ENCODE peak calls at places on chromosomes 1 and 21, in nine cellular contexts. E is cardiac muscle cell; F is endothelial cell; H is AG09309; J is RPMI7951; L is HCT116; C is activated CD4-positive, alpha-beta memory T cell treated with anti-CD3 and anti-CD28 coated beads for 36 hours; W is RWPE1; D is HTR-8/SVneo. Y is an unnamed sample.

GRCh38 chr1:4263699-4264098 is 363.6 kb upstream of the C1orf174 start:
- DNase-seq in E (no peak), C (no peak), W (no peak), H (no peak), D (no peak), F (no peak), J (no peak), L (no peak), Y (no peak)

GRCh38 chr21:44938976-44939531 is 775 bp upstream of the SLX9 start:
- DNase-seq in C (no peak), E (no peak), F (no peak), H (no peak), J (no peak), L (no peak), W (no peak), D (no peak), Y (no peak)

GRCh38 chr1:94729287-94729686 is 90.9 kb upstream of the SLC44A3 start:
- DNase-seq in H (peak; percentile 67), L (no peak), W (no peak), F (no peak), C (no peak), E (peak; percentile 89), D (peak; percentile 21), J (peak; percentile 94), Y (peak; percentile 67)

GRCh38 chr1:1318131-1318652 is 6.3 kb downstream of the INTS11 start:
- DNase-seq in D (peak; percentile 49), E (peak; percentile 96), F (no peak), W (no peak), J (peak; percentile 94), H (peak; percentile 78), C (no peak), L (peak; percentile 65), Y (peak; percentile 93)

GRCh38 chr1:41353744-41354143 is 7.5 kb upstream of the FOXO6 start:
- DNase-seq in E (peak; percentile 34), J (peak; percentile 89), W (no peak), F (no peak), C (no peak), D (no peak), L (no peak), H (no peak), Y (no peak)

GRCh38 chr1:228884615-228885566 is 149.6 kb downstream of the RHOU start:
- DNase-seq in J (no peak), D (no peak), E (no peak), H (no peak), W (no peak), F (no peak), C (no peak), L (no peak), Y (no peak)

GRCh38 chr1:76083189-76083588 is 8.6 kb downstream of the ST6GALNAC3 start:
- DNase-seq in F (no peak), C (no peak), H (no peak), E (no peak), D (no peak), J (no peak), W (no peak), L (no peak), Y (no peak)

GRCh38 chr1:31401241-31401640 is 11.8 kb upstream of the SERINC2 start:
- DNase-seq in D (no peak), L (no peak), J (no peak), W (no peak), E (peak; percentile 26), H (no peak), F (no peak), C (no peak), Y (no peak)

GRCh38 chr1:51044834-51045233 is 57.2 kb upstream of the C1orf185 start:
- DNase-seq in C (no peak), D (no peak), H (no peak), J (peak; percentile 16), W (peak; percentile 17), L (no peak), E (peak; percentile 31), F (no peak), Y (no peak)

GRCh38 chr1:67261646-67262045 is 46.0 kb upstream of the IL12RB2 start:
- DNase-seq in D (no peak), J (no peak), W (no peak), C (peak; percentile 49), H (no peak), F (no peak), E (peak; percentile 5), L (no peak), Y (no peak)

GRCh38 chr1:231694081-231694443 is 67.5 kb downstream of the DISC1 start:
- DNase-seq in L (no peak), W (no peak), F (no peak), E (no peak), H (no peak), C (no peak), D (no peak), J (no peak), Y (no peak)

GRCh38 chr1:22317231-22317919 is 134.3 kb upstream of the ZBTB40 start:
- DNase-seq in C (peak; percentile 25), J (no peak), F (peak; percentile 73), L (peak; percentile 6), E (peak; percentile 20), H (no peak), D (peak; percentile 33), W (peak; percentile 31), Y (no peak)

GRCh38 chr1:4854379-4854778 is 200.0 kb downstream of the AJAP1 start:
- DNase-seq in L (no peak), H (no peak), F (no peak), C (no peak), D (no peak), J (no peak), E (no peak), W (no peak), Y (no peak)

GRCh38 chr1:229035748-229036082 is 235.2 kb upstream of the RAB4A start:
- DNase-seq in E (no peak), C (no peak), F (no peak), J (no peak), W (no peak), D (no peak), H (no peak), L (no peak), Y (no peak)

GRCh38 chr1:40872266-40872665 is 10.1 kb upstream of the CITED4 start:
- DNase-seq in D (no peak), E (no peak), W (no peak), L (no peak), J (no peak), C (no peak), H (no peak), F (no peak), Y (no peak)

GRCh38 chr1:161390559-161390858 is 22.8 kb upstream of the CFAP126 start:
- DNase-seq in E (no peak), H (no peak), F (no peak), D (no peak), W (peak; percentile 26), J (no peak), C (no peak), L (no peak), Y (no peak)

GRCh38 chr1:65114312-65114711 is 33.7 kb upstream of the AK4 start:
- DNase-seq in H (no peak), W (no peak), L (no peak), F (peak; percentile 31), D (no peak), C (no peak), J (peak; percentile 7), E (peak; percentile 63), Y (no peak)

GRCh38 chr1:224528900-224529299 is 87.2 kb upstream of the CNIH3 start:
- DNase-seq in E (peak; percentile 68), C (no peak), F (no peak), W (peak; percentile 36), L (no peak), D (peak; percentile 52), J (peak; percentile 91), H (no peak), Y (no peak)

GRCh38 chr21:46424062-46424591 is 34.6 kb upstream of the DIP2A start:
- DNase-seq in J (no peak), E (no peak), H (no peak), C (peak; percentile 23), F (peak; percentile 25), L (no peak), D (no peak), W (no peak), Y (no peak)

GRCh38 chr1:7174561-7174960 is 389.3 kb downstream of the CAMTA1 start:
- DNase-seq in F (no peak), C (no peak), L (no peak), J (no peak), W (no peak), D (no peak), H (no peak), E (no peak), Y (no peak)

GRCh38 chr1:172497230-172497629 is 35.7 kb upstream of the SUCO start:
- DNase-seq in D (peak; percentile 56), H (peak; percentile 7), L (no peak), W (peak; percentile 36), J (peak; percentile 86), E (peak; percentile 53), F (peak; percentile 21), C (no peak), Y (no peak)

GRCh38 chr1:152917794-152918193 is 9.4 kb downstream of the IVL start:
- DNase-seq in H (no peak), D (no peak), F (peak; percentile 44), C (no peak), J (no peak), L (peak; percentile 18), E (no peak), W (no peak), Y (no peak)